ENCODE peak calls at places on chromosome 20, in four cellular contexts. S, H, D and X are unnamed samples.

GRCh38 chr20:1588166-1588868 is 30.8 kb upstream of the SIRPD start:
- DNase-seq in S (no peak), H (no peak), D (no peak), X (no peak)

GRCh38 chr20:24109537-24109936 is 121.0 kb upstream of the GGTLC1 start:
- DNase-seq in S (no peak), H (no peak), D (no peak), X (no peak)

GRCh38 chr20:2742934-2743559 is 50.5 kb downstream of the EBF4 start:
- DNase-seq in S (peak; percentile 73), H (no peak), D (peak; percentile 70), X (peak; percentile 89)

GRCh38 chr20:11229772-11230171 is 556.0 kb upstream of the JAG1 start:
- DNase-seq in S (no peak), H (no peak), D (no peak), X (no peak)

GRCh38 chr20:23164176-23164601 is 78.1 kb upstream of the CD93 start:
- DNase-seq in S (peak; percentile 43), H (no peak), D (no peak), X (no peak)

GRCh38 chr20:4160761-4161305 is 145.5 kb upstream of the RNF24 start:
- DNase-seq in S (peak; percentile 37), H (no peak), D (no peak), X (no peak)

GRCh38 chr20:38293490-38294333 is 10.2 kb upstream of the BPI start:
- DNase-seq in S (no peak), H (no peak), D (no peak), X (no peak)

GRCh38 chr20:61073376-61073775 is 178.7 kb upstream of the CDH4 start:
- DNase-seq in S (no peak), H (no peak), D (no peak), X (no peak)

GRCh38 chr20:3900187-3900604 is 11.0 kb downstream of the PANK2 start:
- DNase-seq in S (no peak), H (no peak), D (no peak), X (no peak)

GRCh38 chr20:21101453-21102251 is 4.5 kb downstream of the LINC00237 start:
- DNase-seq in S (no peak), H (no peak), D (no peak), X (peak; percentile 34)

GRCh38 chr20:23248524-23248923 is 102.1 kb upstream of the NXT1 start:
- DNase-seq in S (no peak), H (no peak), D (no peak), X (no peak)

GRCh38 chr20:36017034-36017951 is 48.9 kb downstream of the CNBD2 start:
- DNase-seq in S (no peak), H (no peak), D (no peak), X (no peak)

GRCh38 chr20:35135867-35136586 is 11.1 kb downstream of the EDEM2 start:
- DNase-seq in S (no peak), H (no peak), D (no peak), X (no peak)

GRCh38 chr20:62030834-62031434 is 34.7 kb downstream of the TAF4 start:
- DNase-seq in S (peak; percentile 51), H (peak; percentile 59), D (peak; percentile 20), X (no peak)

GRCh38 chr20:33925867-33926266 is 67.8 kb upstream of the RALY start:
- DNase-seq in S (no peak), H (no peak), D (no peak), X (no peak)

GRCh38 chr20:62818592-62819493 is 2.0 kb downstream of the COL9A3 start:
- DNase-seq in S (peak; percentile 96), H (no peak), D (no peak), X (no peak)

GRCh38 chr20:53083411-53083810 is 111.3 kb downstream of the TSHZ2 start:
- DNase-seq in S (peak; percentile 23), H (no peak), D (no peak), X (no peak)

GRCh38 chr20:51457281-51457932 is 85.1 kb downstream of the NFATC2 start:
- DNase-seq in S (no peak), H (no peak), D (no peak), X (no peak)

GRCh38 chr20:62860924-62861691 is 514 bp downstream of the TCFL5 start:
- DNase-seq in S (no peak), H (no peak), D (peak; percentile 27), X (peak; percentile 43)

GRCh38 chr20:35311409-35311808 is 19.2 kb upstream of the FAM83C start:
- DNase-seq in S (no peak), H (no peak), D (peak; percentile 37), X (no peak)

GRCh38 chr20:24983896-24984295 is 8.7 kb downstream of the APMAP start:
- DNase-seq in S (no peak), H (no peak), D (no peak), X (no peak)

GRCh38 chr20:24718696-24719095 is 230.4 kb upstream of the CST7 start:
- DNase-seq in S (no peak), H (no peak), D (no peak), X (no peak)

GRCh38 chr20:37528442-37529213 is 952 bp upstream of the BLCAP start:
- DNase-seq in S (no peak), H (no peak), D (no peak), X (no peak)

GRCh38 chr20:13694420-13695150 is 55.9 kb upstream of the TASP1 start:
- DNase-seq in S (peak; percentile 25), H (no peak), D (no peak), X (no peak)

GRCh38 chr20:14009206-14009605 is 13.9 kb downstream of the MACROD2 start:
- DNase-seq in S (no peak), H (no peak), D (no peak), X (no peak)

GRCh38 chr20:20530428-20531151 is 162.7 kb downstream of the INSM1 start:
- DNase-seq in S (no peak), H (no peak), D (no peak), X (no peak)

GRCh38 chr20:63945031-63945658 is 11.1 kb downstream of the UCKL1 start:
- DNase-seq in S (no peak), H (no peak), D (no peak), X (no peak)

GRCh38 chr20:61521680-61522420 is 269.8 kb downstream of the CDH4 start:
- DNase-seq in S (no peak), H (no peak), D (peak; percentile 65), X (no peak)

GRCh38 chr20:37816003-37816402 is 86.9 kb upstream of the VSTM2L start:
- DNase-seq in S (no peak), H (no peak), D (no peak), X (no peak)

DNA sequence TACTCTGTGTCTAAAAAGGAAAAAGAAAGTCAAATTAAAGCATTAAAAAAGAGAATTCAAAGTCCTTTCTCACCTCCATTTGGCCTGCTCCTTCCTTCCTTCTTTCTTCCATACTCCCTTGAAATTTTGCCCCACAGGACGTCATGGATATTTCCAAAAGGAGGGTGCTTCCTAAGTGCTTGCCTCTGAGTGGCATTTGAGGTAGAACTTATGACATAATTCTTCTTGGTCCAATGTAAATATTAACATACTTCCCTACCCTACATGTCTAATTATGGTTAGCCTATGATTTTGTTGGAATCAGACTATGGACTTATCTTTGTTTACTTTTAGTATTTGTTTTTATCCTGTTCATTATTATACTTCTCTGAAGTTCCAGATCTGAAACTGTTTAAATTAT is 132.3 kb downstream of the PFDN4 start:
- DNase-seq in S (peak; percentile 27), H (no peak), D (no peak), X (no peak)
- TF ChIP-seq FOXK2 in S (no peak), H (no peak), D (no peak), X (no peak)

GRCh38 chr20:12687476-12687875 is 321.3 kb upstream of the SPTLC3 start:
- DNase-seq in S (no peak), H (no peak), D (no peak), X (no peak)
- TF ChIP-seq FOXK2 in S (no peak), H (no peak), D (no peak), X (no peak)

GRCh38 chr20:7415427-7415826 is 524.8 kb downstream of the HAO1 start:
- DNase-seq in S (no peak), H (no peak), D (no peak), X (no peak)
- TF ChIP-seq FOXK2 in S (no peak), H (no peak), D (no peak), X (no peak)

GRCh38 chr20:58851221-58851968 is 693 bp upstream of the GNAS-AS1 start:
- DNase-seq in S (no peak), H (no peak), D (no peak), X (no peak)
- TF ChIP-seq FOXK2 in S (no peak), H (no peak), D (no peak), X (no peak)

GRCh38 chr20:17533396-17533795 is 2.2 kb upstream of the BFSP1 start:
- DNase-seq in S (peak; percentile 71), H (no peak), D (peak; percentile 44), X (peak; percentile 56)
- TF ChIP-seq FOXK2 in S (no peak), H (no peak), D (no peak), X (no peak)

GRCh38 chr20:189611-190010 is at the start of gene DEFB128:
- DNase-seq in S (no peak), H (no peak), D (no peak), X (no peak)

GRCh38 chr20:184288-184687 is 5.2 kb downstream of the DEFB128 start:
- DNase-seq in S (no peak), H (no peak), D (no peak), X (no peak)

DNA sequence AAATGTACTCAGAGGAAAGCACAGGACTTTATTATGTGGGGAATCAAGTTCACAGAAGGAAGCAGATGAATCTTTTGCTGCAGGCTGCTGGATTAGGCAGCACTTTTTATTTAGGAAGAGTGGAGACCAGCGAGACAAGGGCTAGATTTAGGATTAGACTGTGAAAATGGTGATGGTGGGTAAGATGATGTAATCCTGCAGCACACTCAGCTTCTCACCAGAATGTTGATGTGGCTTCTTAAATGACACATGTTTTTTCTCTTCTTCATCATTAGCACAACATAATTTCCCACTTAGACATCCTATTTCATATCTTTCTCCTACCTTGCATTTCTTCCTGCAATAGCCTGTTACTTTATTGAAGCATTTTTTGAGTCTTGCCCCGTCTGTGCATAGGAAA is 1.8 kb downstream of the DEFB128 start:
- DNase-seq in S (no peak), H (no peak), D (no peak), X (no peak)
- TF ChIP-seq FOXK2 in S (no peak), H (no peak), D (no peak), X (no peak)

DNA sequence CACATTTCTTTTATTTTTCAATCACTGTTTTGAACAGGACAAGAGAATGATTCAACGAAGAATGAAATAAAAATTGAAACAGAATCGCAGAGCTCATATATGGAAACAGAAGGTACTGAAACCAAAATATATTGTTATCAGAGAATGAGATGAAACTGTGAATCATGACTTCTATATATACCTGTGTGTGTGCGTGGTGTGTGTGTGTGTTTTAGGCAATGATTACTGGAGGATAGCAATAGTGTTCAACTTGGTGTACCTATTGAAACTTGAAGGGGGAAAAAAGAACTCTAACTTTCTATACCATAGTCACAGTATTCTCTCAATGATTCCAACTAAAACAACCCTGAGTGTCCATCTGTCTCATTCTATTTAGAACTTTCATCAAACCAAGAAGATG is 586.6 kb downstream of the KIF16B start:
- DNase-seq in S (no peak), H (peak; percentile 72), D (no peak), X (no peak)
- TF ChIP-seq FOXK2 in S (no peak), H (no peak), D (no peak), X (no peak)